ENCODE peak calls at places on chromosomes 7 and 10, in six cellular contexts. One of them, this sample, is unnamed.

GRCh38 chr10:132591166-132591971 is 53.8 kb downstream of the INPP5A start:
- DNase-seq in stimulated activated effector memory CD8-positive, alpha-beta T cell treated with anti-CD3 and anti-CD28 coated beads, Interleukin-12 subunit alpha, Interleukin-12 subunit beta, amount 100 ng/mL, for 72 hours: no peak
- DNase-seq in NCI-H69: peak
- DNase-seq in cardiac muscle cell: peak
- DNase-seq in sciatic nerve: peak
- DNase-seq in iris pigment epithelial cell: peak
- DNase-seq in this sample: no peak

GRCh38 chr7:151940048-151940845 is 16.0 kb upstream of the GALNTL5 start:
- DNase-seq in stimulated activated effector memory CD8-positive, alpha-beta T cell treated with anti-CD3 and anti-CD28 coated beads, Interleukin-12 subunit alpha, Interleukin-12 subunit beta, amount 100 ng/mL, for 72 hours: no peak
- DNase-seq in NCI-H69: no peak
- DNase-seq in cardiac muscle cell: peak
- DNase-seq in sciatic nerve: no peak
- DNase-seq in iris pigment epithelial cell: peak
- DNase-seq in this sample: no peak

GRCh38 chr10:34543716-34544115 is 271.4 kb downstream of the PARD3 start:
- DNase-seq in stimulated activated effector memory CD8-positive, alpha-beta T cell treated with anti-CD3 and anti-CD28 coated beads, Interleukin-12 subunit alpha, Interleukin-12 subunit beta, amount 100 ng/mL, for 72 hours: no peak
- DNase-seq in NCI-H69: peak
- DNase-seq in cardiac muscle cell: no peak
- DNase-seq in sciatic nerve: no peak
- DNase-seq in iris pigment epithelial cell: no peak
- DNase-seq in this sample: no peak

GRCh38 chr7:94547128-94547527 is 37.5 kb downstream of the CASD1 start:
- DNase-seq in stimulated activated effector memory CD8-positive, alpha-beta T cell treated with anti-CD3 and anti-CD28 coated beads, Interleukin-12 subunit alpha, Interleukin-12 subunit beta, amount 100 ng/mL, for 72 hours: no peak
- DNase-seq in NCI-H69: peak
- DNase-seq in cardiac muscle cell: no peak
- DNase-seq in sciatic nerve: no peak
- DNase-seq in iris pigment epithelial cell: no peak
- DNase-seq in this sample: no peak

GRCh38 chr10:46560381-46560780 is 3.9 kb upstream of the GPRIN2 start:
- DNase-seq in stimulated activated effector memory CD8-positive, alpha-beta T cell treated with anti-CD3 and anti-CD28 coated beads, Interleukin-12 subunit alpha, Interleukin-12 subunit beta, amount 100 ng/mL, for 72 hours: peak
- DNase-seq in NCI-H69: no peak
- DNase-seq in cardiac muscle cell: no peak
- DNase-seq in sciatic nerve: peak
- DNase-seq in iris pigment epithelial cell: no peak
- DNase-seq in this sample: no peak

GRCh38 chr7:41996381-41997035 is 240.5 kb downstream of the GLI3 start:
- DNase-seq in stimulated activated effector memory CD8-positive, alpha-beta T cell treated with anti-CD3 and anti-CD28 coated beads, Interleukin-12 subunit alpha, Interleukin-12 subunit beta, amount 100 ng/mL, for 72 hours: no peak
- DNase-seq in NCI-H69: no peak
- DNase-seq in cardiac muscle cell: peak
- DNase-seq in sciatic nerve: no peak
- DNase-seq in iris pigment epithelial cell: peak
- DNase-seq in this sample: no peak

GRCh38 chr10:78081292-78081691 is 47.6 kb downstream of the RPS24 start:
- DNase-seq in stimulated activated effector memory CD8-positive, alpha-beta T cell treated with anti-CD3 and anti-CD28 coated beads, Interleukin-12 subunit alpha, Interleukin-12 subunit beta, amount 100 ng/mL, for 72 hours: no peak
- DNase-seq in NCI-H69: no peak
- DNase-seq in cardiac muscle cell: no peak
- DNase-seq in sciatic nerve: no peak
- DNase-seq in iris pigment epithelial cell: no peak
- DNase-seq in this sample: no peak

GRCh38 chr7:14233898-14234174 is 244.4 kb upstream of the ETV1 start:
- DNase-seq in stimulated activated effector memory CD8-positive, alpha-beta T cell treated with anti-CD3 and anti-CD28 coated beads, Interleukin-12 subunit alpha, Interleukin-12 subunit beta, amount 100 ng/mL, for 72 hours: no peak
- DNase-seq in NCI-H69: no peak
- DNase-seq in cardiac muscle cell: no peak
- DNase-seq in sciatic nerve: no peak
- DNase-seq in iris pigment epithelial cell: no peak
- DNase-seq in this sample: no peak

GRCh38 chr10:70115948-70116682 is 16.5 kb downstream of the AIFM2 start:
- DNase-seq in stimulated activated effector memory CD8-positive, alpha-beta T cell treated with anti-CD3 and anti-CD28 coated beads, Interleukin-12 subunit alpha, Interleukin-12 subunit beta, amount 100 ng/mL, for 72 hours: peak
- DNase-seq in NCI-H69: peak
- DNase-seq in cardiac muscle cell: peak
- DNase-seq in sciatic nerve: no peak
- DNase-seq in iris pigment epithelial cell: no peak
- DNase-seq in this sample: peak

GRCh38 chr10:117461766-117462423 is 80.7 kb upstream of the EMX2 start:
- DNase-seq in stimulated activated effector memory CD8-positive, alpha-beta T cell treated with anti-CD3 and anti-CD28 coated beads, Interleukin-12 subunit alpha, Interleukin-12 subunit beta, amount 100 ng/mL, for 72 hours: no peak
- DNase-seq in NCI-H69: peak
- DNase-seq in cardiac muscle cell: peak
- DNase-seq in sciatic nerve: peak
- DNase-seq in iris pigment epithelial cell: peak
- DNase-seq in this sample: no peak

GRCh38 chr7:3217166-3217565 is 83.9 kb upstream of the SDK1 start:
- DNase-seq in stimulated activated effector memory CD8-positive, alpha-beta T cell treated with anti-CD3 and anti-CD28 coated beads, Interleukin-12 subunit alpha, Interleukin-12 subunit beta, amount 100 ng/mL, for 72 hours: no peak
- DNase-seq in NCI-H69: no peak
- DNase-seq in cardiac muscle cell: peak
- DNase-seq in sciatic nerve: no peak
- DNase-seq in iris pigment epithelial cell: peak
- DNase-seq in this sample: no peak

GRCh38 chr7:1638113-1638726 is 31.9 kb upstream of the ELFN1 start:
- DNase-seq in stimulated activated effector memory CD8-positive, alpha-beta T cell treated with anti-CD3 and anti-CD28 coated beads, Interleukin-12 subunit alpha, Interleukin-12 subunit beta, amount 100 ng/mL, for 72 hours: no peak
- DNase-seq in NCI-H69: peak
- DNase-seq in cardiac muscle cell: peak
- DNase-seq in sciatic nerve: no peak
- DNase-seq in iris pigment epithelial cell: peak
- DNase-seq in this sample: no peak

GRCh38 chr7:66183700-66184099 is 21.4 kb upstream of the TPST1 start:
- DNase-seq in stimulated activated effector memory CD8-positive, alpha-beta T cell treated with anti-CD3 and anti-CD28 coated beads, Interleukin-12 subunit alpha, Interleukin-12 subunit beta, amount 100 ng/mL, for 72 hours: no peak
- DNase-seq in NCI-H69: no peak
- DNase-seq in cardiac muscle cell: peak
- DNase-seq in sciatic nerve: no peak
- DNase-seq in iris pigment epithelial cell: peak
- DNase-seq in this sample: no peak

GRCh38 chr10:43665054-43665453 is 16.4 kb upstream of the ZNF32 start:
- DNase-seq in stimulated activated effector memory CD8-positive, alpha-beta T cell treated with anti-CD3 and anti-CD28 coated beads, Interleukin-12 subunit alpha, Interleukin-12 subunit beta, amount 100 ng/mL, for 72 hours: no peak
- DNase-seq in NCI-H69: no peak
- DNase-seq in cardiac muscle cell: no peak
- DNase-seq in sciatic nerve: no peak
- DNase-seq in iris pigment epithelial cell: peak
- DNase-seq in this sample: no peak

GRCh38 chr7:112260941-112261340 is 54.4 kb downstream of the ZNF277 start:
- DNase-seq in stimulated activated effector memory CD8-positive, alpha-beta T cell treated with anti-CD3 and anti-CD28 coated beads, Interleukin-12 subunit alpha, Interleukin-12 subunit beta, amount 100 ng/mL, for 72 hours: no peak
- DNase-seq in NCI-H69: peak
- DNase-seq in cardiac muscle cell: no peak
- DNase-seq in sciatic nerve: no peak
- DNase-seq in iris pigment epithelial cell: no peak
- DNase-seq in this sample: no peak

GRCh38 chr7:94580601-94581000 is 71.0 kb downstream of the CASD1 start:
- DNase-seq in stimulated activated effector memory CD8-positive, alpha-beta T cell treated with anti-CD3 and anti-CD28 coated beads, Interleukin-12 subunit alpha, Interleukin-12 subunit beta, amount 100 ng/mL, for 72 hours: no peak
- DNase-seq in NCI-H69: peak
- DNase-seq in cardiac muscle cell: peak
- DNase-seq in sciatic nerve: no peak
- DNase-seq in iris pigment epithelial cell: peak
- DNase-seq in this sample: no peak

GRCh38 chr10:132774905-132775863 is 10.8 kb downstream of the NKX6-2 start:
- DNase-seq in stimulated activated effector memory CD8-positive, alpha-beta T cell treated with anti-CD3 and anti-CD28 coated beads, Interleukin-12 subunit alpha, Interleukin-12 subunit beta, amount 100 ng/mL, for 72 hours: no peak
- DNase-seq in NCI-H69: peak
- DNase-seq in cardiac muscle cell: no peak
- DNase-seq in sciatic nerve: no peak
- DNase-seq in iris pigment epithelial cell: no peak
- DNase-seq in this sample: no peak

GRCh38 chr10:78405231-78405630 is 371.6 kb downstream of the RPS24 start:
- DNase-seq in stimulated activated effector memory CD8-positive, alpha-beta T cell treated with anti-CD3 and anti-CD28 coated beads, Interleukin-12 subunit alpha, Interleukin-12 subunit beta, amount 100 ng/mL, for 72 hours: no peak
- DNase-seq in NCI-H69: no peak
- DNase-seq in cardiac muscle cell: no peak
- DNase-seq in sciatic nerve: peak
- DNase-seq in iris pigment epithelial cell: no peak
- DNase-seq in this sample: no peak

GRCh38 chr10:3081383-3081981 is 14.1 kb downstream of the PFKP start:
- DNase-seq in stimulated activated effector memory CD8-positive, alpha-beta T cell treated with anti-CD3 and anti-CD28 coated beads, Interleukin-12 subunit alpha, Interleukin-12 subunit beta, amount 100 ng/mL, for 72 hours: no peak
- DNase-seq in NCI-H69: no peak
- DNase-seq in cardiac muscle cell: no peak
- DNase-seq in sciatic nerve: peak
- DNase-seq in iris pigment epithelial cell: no peak
- DNase-seq in this sample: no peak

GRCh38 chr10:14299516-14299915 is 31.2 kb downstream of the FRMD4A start:
- DNase-seq in stimulated activated effector memory CD8-positive, alpha-beta T cell treated with anti-CD3 and anti-CD28 coated beads, Interleukin-12 subunit alpha, Interleukin-12 subunit beta, amount 100 ng/mL, for 72 hours: no peak
- DNase-seq in NCI-H69: no peak
- DNase-seq in cardiac muscle cell: no peak
- DNase-seq in sciatic nerve: no peak
- DNase-seq in iris pigment epithelial cell: no peak
- DNase-seq in this sample: no peak

GRCh38 chr10:114427124-114427852 is 23.0 kb upstream of the AFAP1L2 start:
- DNase-seq in stimulated activated effector memory CD8-positive, alpha-beta T cell treated with anti-CD3 and anti-CD28 coated beads, Interleukin-12 subunit alpha, Interleukin-12 subunit beta, amount 100 ng/mL, for 72 hours: no peak
- DNase-seq in NCI-H69: no peak
- DNase-seq in cardiac muscle cell: peak
- DNase-seq in sciatic nerve: no peak
- DNase-seq in iris pigment epithelial cell: no peak
- DNase-seq in this sample: no peak

GRCh38 chr10:34705563-34705962 is 109.5 kb downstream of the PARD3 start:
- DNase-seq in stimulated activated effector memory CD8-positive, alpha-beta T cell treated with anti-CD3 and anti-CD28 coated beads, Interleukin-12 subunit alpha, Interleukin-12 subunit beta, amount 100 ng/mL, for 72 hours: no peak
- DNase-seq in NCI-H69: no peak
- DNase-seq in cardiac muscle cell: no peak
- DNase-seq in sciatic nerve: no peak
- DNase-seq in iris pigment epithelial cell: no peak
- DNase-seq in this sample: no peak

GRCh38 chr7:116577320-116577871 is 52.6 kb downstream of the CAV1 start:
- DNase-seq in stimulated activated effector memory CD8-positive, alpha-beta T cell treated with anti-CD3 and anti-CD28 coated beads, Interleukin-12 subunit alpha, Interleukin-12 subunit beta, amount 100 ng/mL, for 72 hours: no peak
- DNase-seq in NCI-H69: no peak
- DNase-seq in cardiac muscle cell: peak
- DNase-seq in sciatic nerve: no peak
- DNase-seq in iris pigment epithelial cell: peak
- DNase-seq in this sample: no peak

GRCh38 chr10:5947471-5948207 is 29.7 kb downstream of the IL15RA start:
- DNase-seq in stimulated activated effector memory CD8-positive, alpha-beta T cell treated with anti-CD3 and anti-CD28 coated beads, Interleukin-12 subunit alpha, Interleukin-12 subunit beta, amount 100 ng/mL, for 72 hours: no peak
- DNase-seq in NCI-H69: no peak
- DNase-seq in cardiac muscle cell: no peak
- DNase-seq in sciatic nerve: no peak
- DNase-seq in iris pigment epithelial cell: no peak
- DNase-seq in this sample: no peak

GRCh38 chr7:139453673-139454321 is 29.7 kb downstream of the KLRG2 start:
- DNase-seq in stimulated activated effector memory CD8-positive, alpha-beta T cell treated with anti-CD3 and anti-CD28 coated beads, Interleukin-12 subunit alpha, Interleukin-12 subunit beta, amount 100 ng/mL, for 72 hours: no peak
- DNase-seq in NCI-H69: peak
- DNase-seq in cardiac muscle cell: peak
- DNase-seq in sciatic nerve: no peak
- DNase-seq in iris pigment epithelial cell: no peak
- DNase-seq in this sample: no peak

GRCh38 chr7:922334-923107 is 32.0 kb downstream of the ADAP1 start:
- DNase-seq in stimulated activated effector memory CD8-positive, alpha-beta T cell treated with anti-CD3 and anti-CD28 coated beads, Interleukin-12 subunit alpha, Interleukin-12 subunit beta, amount 100 ng/mL, for 72 hours: no peak
- DNase-seq in NCI-H69: no peak
- DNase-seq in cardiac muscle cell: no peak
- DNase-seq in sciatic nerve: peak
- DNase-seq in iris pigment epithelial cell: no peak
- DNase-seq in this sample: no peak

GRCh38 chr7:571096-572012 is 51.7 kb upstream of the PDGFA start:
- DNase-seq in stimulated activated effector memory CD8-positive, alpha-beta T cell treated with anti-CD3 and anti-CD28 coated beads, Interleukin-12 subunit alpha, Interleukin-12 subunit beta, amount 100 ng/mL, for 72 hours: no peak
- DNase-seq in NCI-H69: no peak
- DNase-seq in cardiac muscle cell: no peak
- DNase-seq in sciatic nerve: no peak
- DNase-seq in iris pigment epithelial cell: no peak
- DNase-seq in this sample: no peak

GRCh38 chr10:14564268-14564744 is 210.4 kb downstream of the FAM107B start:
- DNase-seq in stimulated activated effector memory CD8-positive, alpha-beta T cell treated with anti-CD3 and anti-CD28 coated beads, Interleukin-12 subunit alpha, Interleukin-12 subunit beta, amount 100 ng/mL, for 72 hours: no peak
- DNase-seq in NCI-H69: no peak
- DNase-seq in cardiac muscle cell: no peak
- DNase-seq in sciatic nerve: no peak
- DNase-seq in iris pigment epithelial cell: no peak
- DNase-seq in this sample: no peak

GRCh38 chr7:134541-134940 is 57.8 kb upstream of the FAM20C start:
- DNase-seq in stimulated activated effector memory CD8-positive, alpha-beta T cell treated with anti-CD3 and anti-CD28 coated beads, Interleukin-12 subunit alpha, Interleukin-12 subunit beta, amount 100 ng/mL, for 72 hours: no peak
- DNase-seq in NCI-H69: no peak
- DNase-seq in cardiac muscle cell: no peak
- DNase-seq in sciatic nerve: no peak
- DNase-seq in iris pigment epithelial cell: no peak
- DNase-seq in this sample: no peak

GRCh38 chr7:31418928-31419327 is 78.4 kb upstream of the NEUROD6 start:
- DNase-seq in stimulated activated effector memory CD8-positive, alpha-beta T cell treated with anti-CD3 and anti-CD28 coated beads, Interleukin-12 subunit alpha, Interleukin-12 subunit beta, amount 100 ng/mL, for 72 hours: no peak
- DNase-seq in NCI-H69: no peak
- DNase-seq in cardiac muscle cell: no peak
- DNase-seq in sciatic nerve: no peak
- DNase-seq in iris pigment epithelial cell: no peak
- DNase-seq in this sample: no peak

GRCh38 chr7:64758151-64758550 is 36.1 kb upstream of the ZNF138 start:
- DNase-seq in stimulated activated effector memory CD8-positive, alpha-beta T cell treated with anti-CD3 and anti-CD28 coated beads, Interleukin-12 subunit alpha, Interleukin-12 subunit beta, amount 100 ng/mL, for 72 hours: no peak
- DNase-seq in NCI-H69: no peak
- DNase-seq in cardiac muscle cell: no peak
- DNase-seq in sciatic nerve: no peak
- DNase-seq in iris pigment epithelial cell: no peak
- DNase-seq in this sample: no peak

GRCh38 chr10:75466886-75467285 is 35.5 kb downstream of the LRMDA start:
- DNase-seq in stimulated activated effector memory CD8-positive, alpha-beta T cell treated with anti-CD3 and anti-CD28 coated beads, Interleukin-12 subunit alpha, Interleukin-12 subunit beta, amount 100 ng/mL, for 72 hours: no peak
- DNase-seq in NCI-H69: no peak
- DNase-seq in cardiac muscle cell: no peak
- DNase-seq in sciatic nerve: no peak
- DNase-seq in iris pigment epithelial cell: peak
- DNase-seq in this sample: no peak